ENCODE peak calls at places on chromosomes 3 and 15, in six cellular contexts. S is AML-193; L is HT1080; X is ovary; T is mesothelial cell of epicardium; Q is naive thymus-derived CD4-positive, alpha-beta T cell. W is an unnamed sample.

GRCh38 chr3:62210016-62210415 is 163.3 kb downstream of the FEZF2 start:
- DNase-seq in L (no peak), T (no peak), Q (no peak), S (no peak), X (no peak), W (no peak)

GRCh38 chr3:64158334-64158733 is 66.9 kb downstream of the PRICKLE2 start:
- DNase-seq in Q (no peak), S (no peak), X (no peak), L (peak; percentile 59), T (no peak), W (peak; percentile 13)

GRCh38 chr15:93422476-93422875 is 333.5 kb upstream of the RGMA start:
- DNase-seq in X (no peak), L (no peak), Q (no peak), S (no peak), T (no peak), W (no peak)

GRCh38 chr3:131217296-131217741 is 164.3 kb upstream of the NUDT16 start:
- DNase-seq in T (no peak), S (no peak), L (peak; percentile 71), X (peak; percentile 32), Q (no peak), W (peak; percentile 52)

GRCh38 chr15:73190189-73190601 is 137.9 kb downstream of the NEO1 start:
- DNase-seq in X (no peak), Q (no peak), S (no peak), L (no peak), T (no peak), W (no peak)

GRCh38 chr15:55247766-55248427 is 41.7 kb downstream of the RAB27A start:
- DNase-seq in X (no peak), S (peak; percentile 42), Q (no peak), T (no peak), L (no peak), W (no peak)

GRCh38 chr3:128316456-128316855 is 150.2 kb downstream of the DNAJB8 start:
- DNase-seq in L (no peak), Q (peak; percentile 75), T (peak; percentile 38), X (peak; percentile 80), S (no peak), W (no peak)

GRCh38 chr3:94269763-94270162 is 206.9 kb downstream of the NSUN3 start:
- DNase-seq in S (no peak), T (no peak), L (no peak), Q (no peak), X (no peak), W (peak; percentile 51)

GRCh38 chr3:48623851-48624547 is 2.4 kb upstream of the TMEM89 start:
- DNase-seq in T (no peak), L (no peak), S (no peak), Q (no peak), X (no peak), W (no peak)

GRCh38 chr3:22734756-22735155 is 468.4 kb upstream of the UBE2E2 start:
- DNase-seq in X (no peak), Q (no peak), L (no peak), S (no peak), T (no peak), W (no peak)

GRCh38 chr3:46979958-46980497 is 562 bp downstream of the NBEAL2 start:
- DNase-seq in X (peak; percentile 63), S (no peak), Q (no peak), L (no peak), T (no peak), W (no peak)

GRCh38 chr3:159032311-159032710 is 230.5 kb downstream of the MFSD1 start:
- DNase-seq in Q (no peak), S (no peak), L (peak; percentile 92), T (no peak), X (no peak), W (peak; percentile 50)

GRCh38 chr15:27260523-27260922 is 289.5 kb downstream of the GABRG3 start:
- DNase-seq in S (no peak), L (no peak), Q (no peak), X (no peak), T (no peak), W (no peak)

GRCh38 chr15:66927326-66928077 is 137.9 kb upstream of the SMAD3 start:
- DNase-seq in X (no peak), Q (no peak), T (no peak), S (no peak), L (no peak), W (no peak)